ENCODE peak calls at places on chromosomes 5 and 9, in six cellular contexts. One of them, this sample, is unnamed.
A peak's percentile ranks its signal among the peaks of the same experiment; 100 is the strongest.

GRCh38 chr9:15304620-15305019 is 2.4 kb downstream of the TTC39B start:
- DNase-seq in cardiac muscle cell: no peak
- DNase-seq in naive thymus-derived CD4-positive, alpha-beta T cell: no peak
- DNase-seq in lower lobe of right lung: no peak
- DNase-seq in left ventricle myocardium inferior: no peak
- DNase-seq in esophagus squamous epithelium: no peak
- DNase-seq in this sample: no peak

GRCh38 chr5:8660133-8660893 is 791.4 kb downstream of the MTRR start:
- DNase-seq in cardiac muscle cell: no peak
- DNase-seq in naive thymus-derived CD4-positive, alpha-beta T cell: no peak
- DNase-seq in lower lobe of right lung: no peak
- DNase-seq in left ventricle myocardium inferior: no peak
- DNase-seq in esophagus squamous epithelium: no peak
- DNase-seq in this sample: no peak

GRCh38 chr5:140348104-140348503 is 1.7 kb upstream of the HBEGF start:
- DNase-seq in cardiac muscle cell: no peak
- DNase-seq in naive thymus-derived CD4-positive, alpha-beta T cell: no peak
- DNase-seq in lower lobe of right lung: no peak
- DNase-seq in left ventricle myocardium inferior: no peak
- DNase-seq in esophagus squamous epithelium: no peak
- DNase-seq in this sample: no peak

GRCh38 chr9:127884427-127884911 is 7.0 kb upstream of the AK1 start:
- DNase-seq in cardiac muscle cell: peak; percentile 47
- DNase-seq in naive thymus-derived CD4-positive, alpha-beta T cell: no peak
- DNase-seq in lower lobe of right lung: peak; percentile 52
- DNase-seq in left ventricle myocardium inferior: peak; percentile 59
- DNase-seq in esophagus squamous epithelium: no peak
- DNase-seq in this sample: no peak

GRCh38 chr5:82106207-82106606 is 134.4 kb downstream of the ATG10 start:
- DNase-seq in cardiac muscle cell: peak; percentile 7
- DNase-seq in naive thymus-derived CD4-positive, alpha-beta T cell: no peak
- DNase-seq in lower lobe of right lung: no peak
- DNase-seq in left ventricle myocardium inferior: no peak
- DNase-seq in esophagus squamous epithelium: no peak
- DNase-seq in this sample: no peak

GRCh38 chr9:124735121-124735520 is 36.0 kb downstream of the NR6A1 start:
- DNase-seq in cardiac muscle cell: peak; percentile 56
- DNase-seq in naive thymus-derived CD4-positive, alpha-beta T cell: no peak
- DNase-seq in lower lobe of right lung: no peak
- DNase-seq in left ventricle myocardium inferior: no peak
- DNase-seq in esophagus squamous epithelium: no peak
- DNase-seq in this sample: no peak

GRCh38 chr5:127957183-127957582 is 126.4 kb upstream of the SLC12A2 start:
- DNase-seq in cardiac muscle cell: no peak
- DNase-seq in naive thymus-derived CD4-positive, alpha-beta T cell: no peak
- DNase-seq in lower lobe of right lung: no peak
- DNase-seq in left ventricle myocardium inferior: peak; percentile 41
- DNase-seq in esophagus squamous epithelium: no peak
- DNase-seq in this sample: no peak

GRCh38 chr5:34719029-34719428 is 62.9 kb downstream of the RAI14 start:
- DNase-seq in cardiac muscle cell: no peak
- DNase-seq in naive thymus-derived CD4-positive, alpha-beta T cell: no peak
- DNase-seq in lower lobe of right lung: no peak
- DNase-seq in left ventricle myocardium inferior: no peak
- DNase-seq in esophagus squamous epithelium: no peak
- DNase-seq in this sample: no peak

GRCh38 chr9:68627594-68627993 is 77.4 kb upstream of the PIP5K1B start:
- DNase-seq in cardiac muscle cell: no peak
- DNase-seq in naive thymus-derived CD4-positive, alpha-beta T cell: no peak
- DNase-seq in lower lobe of right lung: no peak
- DNase-seq in left ventricle myocardium inferior: no peak
- DNase-seq in esophagus squamous epithelium: no peak
- DNase-seq in this sample: no peak

GRCh38 chr5:17118631-17119030 is 98.8 kb upstream of the BASP1 start:
- DNase-seq in cardiac muscle cell: no peak
- DNase-seq in naive thymus-derived CD4-positive, alpha-beta T cell: no peak
- DNase-seq in lower lobe of right lung: peak; percentile 68
- DNase-seq in left ventricle myocardium inferior: no peak
- DNase-seq in esophagus squamous epithelium: peak; percentile 12
- DNase-seq in this sample: peak; percentile 77

GRCh38 chr5:56608216-56608925 is 207.0 kb upstream of the MAP3K1 start:
- DNase-seq in cardiac muscle cell: no peak
- DNase-seq in naive thymus-derived CD4-positive, alpha-beta T cell: no peak
- DNase-seq in lower lobe of right lung: peak; percentile 47
- DNase-seq in left ventricle myocardium inferior: no peak
- DNase-seq in esophagus squamous epithelium: no peak
- DNase-seq in this sample: peak; percentile 75

GRCh38 chr5:56601641-56602071 is 213.7 kb upstream of the MAP3K1 start:
- DNase-seq in cardiac muscle cell: peak; percentile 43
- DNase-seq in naive thymus-derived CD4-positive, alpha-beta T cell: no peak
- DNase-seq in lower lobe of right lung: no peak
- DNase-seq in left ventricle myocardium inferior: no peak
- DNase-seq in esophagus squamous epithelium: no peak
- DNase-seq in this sample: no peak

GRCh38 chr5:127961006-127961763 is 122.4 kb upstream of the SLC12A2 start:
- DNase-seq in cardiac muscle cell: no peak
- DNase-seq in naive thymus-derived CD4-positive, alpha-beta T cell: no peak
- DNase-seq in lower lobe of right lung: no peak
- DNase-seq in left ventricle myocardium inferior: no peak
- DNase-seq in esophagus squamous epithelium: no peak
- DNase-seq in this sample: no peak

GRCh38 chr9:117771162-117771561 is 67.0 kb downstream of the TLR4 start:
- DNase-seq in cardiac muscle cell: no peak
- DNase-seq in naive thymus-derived CD4-positive, alpha-beta T cell: no peak
- DNase-seq in lower lobe of right lung: no peak
- DNase-seq in left ventricle myocardium inferior: no peak
- DNase-seq in esophagus squamous epithelium: no peak
- DNase-seq in this sample: no peak

GRCh38 chr5:141686648-141687416 is 4.8 kb upstream of the ARAP3 start:
- DNase-seq in cardiac muscle cell: no peak
- DNase-seq in naive thymus-derived CD4-positive, alpha-beta T cell: no peak
- DNase-seq in lower lobe of right lung: no peak
- DNase-seq in left ventricle myocardium inferior: no peak
- DNase-seq in esophagus squamous epithelium: no peak
- DNase-seq in this sample: no peak

GRCh38 chr5:5105531-5105930 is 34.6 kb upstream of the ADAMTS16 start:
- DNase-seq in cardiac muscle cell: no peak
- DNase-seq in naive thymus-derived CD4-positive, alpha-beta T cell: no peak
- DNase-seq in lower lobe of right lung: no peak
- DNase-seq in left ventricle myocardium inferior: no peak
- DNase-seq in esophagus squamous epithelium: no peak
- DNase-seq in this sample: no peak

GRCh38 chr9:116635908-116636307 is 51.2 kb upstream of the TRIM32 start:
- DNase-seq in cardiac muscle cell: no peak
- DNase-seq in naive thymus-derived CD4-positive, alpha-beta T cell: no peak
- DNase-seq in lower lobe of right lung: no peak
- DNase-seq in left ventricle myocardium inferior: no peak
- DNase-seq in esophagus squamous epithelium: no peak
- DNase-seq in this sample: no peak

GRCh38 chr9:92608221-92609141 is 61.5 kb downstream of the IPPK start:
- DNase-seq in cardiac muscle cell: no peak
- DNase-seq in naive thymus-derived CD4-positive, alpha-beta T cell: no peak
- DNase-seq in lower lobe of right lung: no peak
- DNase-seq in left ventricle myocardium inferior: peak; percentile 78
- DNase-seq in esophagus squamous epithelium: no peak
- DNase-seq in this sample: no peak

GRCh38 chr9:107989544-107989943 is 500.0 kb upstream of the KLF4 start:
- DNase-seq in cardiac muscle cell: no peak
- DNase-seq in naive thymus-derived CD4-positive, alpha-beta T cell: no peak
- DNase-seq in lower lobe of right lung: no peak
- DNase-seq in left ventricle myocardium inferior: no peak
- DNase-seq in esophagus squamous epithelium: no peak
- DNase-seq in this sample: no peak

GRCh38 chr5:159208508-159209437 is 580 bp downstream of the RNF145 start:
- DNase-seq in cardiac muscle cell: peak; percentile 52
- DNase-seq in naive thymus-derived CD4-positive, alpha-beta T cell: no peak
- DNase-seq in lower lobe of right lung: peak; percentile 65
- DNase-seq in left ventricle myocardium inferior: peak; percentile 54
- DNase-seq in esophagus squamous epithelium: no peak
- DNase-seq in this sample: peak; percentile 82

GRCh38 chr9:86202338-86202882 is 57.0 kb downstream of the C9orf153 start:
- DNase-seq in cardiac muscle cell: peak; percentile 56
- DNase-seq in naive thymus-derived CD4-positive, alpha-beta T cell: peak; percentile 18
- DNase-seq in lower lobe of right lung: no peak
- DNase-seq in left ventricle myocardium inferior: no peak
- DNase-seq in esophagus squamous epithelium: no peak
- DNase-seq in this sample: no peak

GRCh38 chr5:176529116-176529823 is 7.9 kb downstream of the RNF44 start:
- DNase-seq in cardiac muscle cell: no peak
- DNase-seq in naive thymus-derived CD4-positive, alpha-beta T cell: no peak
- DNase-seq in lower lobe of right lung: peak; percentile 40
- DNase-seq in left ventricle myocardium inferior: no peak
- DNase-seq in esophagus squamous epithelium: no peak
- DNase-seq in this sample: no peak

GRCh38 chr5:154923441-154924430 is 14.3 kb downstream of the GEMIN5 start:
- DNase-seq in cardiac muscle cell: no peak
- DNase-seq in naive thymus-derived CD4-positive, alpha-beta T cell: no peak
- DNase-seq in lower lobe of right lung: no peak
- DNase-seq in left ventricle myocardium inferior: no peak
- DNase-seq in esophagus squamous epithelium: no peak
- DNase-seq in this sample: no peak

GRCh38 chr5:40406426-40407211 is 273.1 kb upstream of the PTGER4 start:
- DNase-seq in cardiac muscle cell: no peak
- DNase-seq in naive thymus-derived CD4-positive, alpha-beta T cell: peak; percentile 33
- DNase-seq in lower lobe of right lung: peak; percentile 49
- DNase-seq in left ventricle myocardium inferior: no peak
- DNase-seq in esophagus squamous epithelium: no peak
- DNase-seq in this sample: no peak

GRCh38 chr5:40413747-40414146 is 266.0 kb upstream of the PTGER4 start:
- DNase-seq in cardiac muscle cell: no peak
- DNase-seq in naive thymus-derived CD4-positive, alpha-beta T cell: no peak
- DNase-seq in lower lobe of right lung: no peak
- DNase-seq in left ventricle myocardium inferior: no peak
- DNase-seq in esophagus squamous epithelium: no peak
- DNase-seq in this sample: no peak

GRCh38 chr5:40410939-40411635 is 268.6 kb upstream of the PTGER4 start:
- DNase-seq in cardiac muscle cell: no peak
- DNase-seq in naive thymus-derived CD4-positive, alpha-beta T cell: no peak
- DNase-seq in lower lobe of right lung: no peak
- DNase-seq in left ventricle myocardium inferior: no peak
- DNase-seq in esophagus squamous epithelium: no peak
- DNase-seq in this sample: no peak

GRCh38 chr5:40409600-40409999 is 270.1 kb upstream of the PTGER4 start:
- DNase-seq in cardiac muscle cell: no peak
- DNase-seq in naive thymus-derived CD4-positive, alpha-beta T cell: peak; percentile 55
- DNase-seq in lower lobe of right lung: peak; percentile 61
- DNase-seq in left ventricle myocardium inferior: no peak
- DNase-seq in esophagus squamous epithelium: no peak
- DNase-seq in this sample: peak; percentile 53

GRCh38 chr5:40410231-40410861 is 269.4 kb upstream of the PTGER4 start:
- DNase-seq in cardiac muscle cell: no peak
- DNase-seq in naive thymus-derived CD4-positive, alpha-beta T cell: peak; percentile 74
- DNase-seq in lower lobe of right lung: no peak
- DNase-seq in left ventricle myocardium inferior: no peak
- DNase-seq in esophagus squamous epithelium: no peak
- DNase-seq in this sample: no peak
- H3K4me1 ChIP-seq in cardiac muscle cell: no peaks in the 10 kb centered on the region
- H3K4me1 ChIP-seq in naive thymus-derived CD4-positive, alpha-beta T cell: peaks cover 54% of the 10 kb centered on the region
- H3K4me1 ChIP-seq in lower lobe of right lung: peaks cover 53% of the 10 kb centered on the region
- H3K4me1 ChIP-seq in left ventricle myocardium inferior: peaks cover 42% of the 10 kb centered on the region
- H3K4me1 ChIP-seq in esophagus squamous epithelium: peaks cover 30% of the 10 kb centered on the region
- H3K4me1 ChIP-seq in this sample: peaks cover 81% of the 10 kb centered on the region

GRCh38 chr9:137089232-137089947 is 2.6 kb downstream of the MAN1B1 start:
- DNase-seq in cardiac muscle cell: no peak
- DNase-seq in naive thymus-derived CD4-positive, alpha-beta T cell: no peak
- DNase-seq in lower lobe of right lung: no peak
- DNase-seq in left ventricle myocardium inferior: no peak
- DNase-seq in esophagus squamous epithelium: no peak
- DNase-seq in this sample: no peak

GRCh38 chr9:137087409-137087925 is 682 bp downstream of the MAN1B1 start:
- DNase-seq in cardiac muscle cell: no peak
- DNase-seq in naive thymus-derived CD4-positive, alpha-beta T cell: no peak
- DNase-seq in lower lobe of right lung: no peak
- DNase-seq in left ventricle myocardium inferior: no peak
- DNase-seq in esophagus squamous epithelium: no peak
- DNase-seq in this sample: no peak

GRCh38 chr9:137085918-137086530 is 761 bp upstream of the MAN1B1 start:
- DNase-seq in cardiac muscle cell: peak; percentile 36
- DNase-seq in naive thymus-derived CD4-positive, alpha-beta T cell: no peak
- DNase-seq in lower lobe of right lung: peak; percentile 71
- DNase-seq in left ventricle myocardium inferior: peak; percentile 63
- DNase-seq in esophagus squamous epithelium: no peak
- DNase-seq in this sample: no peak

GRCh38 chr9:137086531-137087408 is at the start of gene MAN1B1:
- DNase-seq in cardiac muscle cell: peak; percentile 99
- DNase-seq in naive thymus-derived CD4-positive, alpha-beta T cell: peak; percentile 97
- DNase-seq in lower lobe of right lung: peak; percentile 100
- DNase-seq in left ventricle myocardium inferior: peak; percentile 99
- DNase-seq in esophagus squamous epithelium: peak; percentile 94
- DNase-seq in this sample: peak; percentile 100

GRCh38 chr9:137088121-137088520 is 1.3 kb downstream of the MAN1B1 start:
- DNase-seq in cardiac muscle cell: no peak
- DNase-seq in naive thymus-derived CD4-positive, alpha-beta T cell: no peak
- DNase-seq in lower lobe of right lung: no peak
- DNase-seq in left ventricle myocardium inferior: no peak
- DNase-seq in esophagus squamous epithelium: no peak
- DNase-seq in this sample: no peak
- H3K4me3 ChIP-seq in cardiac muscle cell: no peak overlapping the region
- H3K4me3 ChIP-seq in naive thymus-derived CD4-positive, alpha-beta T cell: no peak overlapping the region
- H3K4me3 ChIP-seq in lower lobe of right lung: no peak overlapping the region
- H3K4me3 ChIP-seq in left ventricle myocardium inferior: peak overlapping the region; percentile 89
- H3K4me3 ChIP-seq in esophagus squamous epithelium: no peak overlapping the region
- H3K4me3 ChIP-seq in this sample: no peak overlapping the region

DNA sequence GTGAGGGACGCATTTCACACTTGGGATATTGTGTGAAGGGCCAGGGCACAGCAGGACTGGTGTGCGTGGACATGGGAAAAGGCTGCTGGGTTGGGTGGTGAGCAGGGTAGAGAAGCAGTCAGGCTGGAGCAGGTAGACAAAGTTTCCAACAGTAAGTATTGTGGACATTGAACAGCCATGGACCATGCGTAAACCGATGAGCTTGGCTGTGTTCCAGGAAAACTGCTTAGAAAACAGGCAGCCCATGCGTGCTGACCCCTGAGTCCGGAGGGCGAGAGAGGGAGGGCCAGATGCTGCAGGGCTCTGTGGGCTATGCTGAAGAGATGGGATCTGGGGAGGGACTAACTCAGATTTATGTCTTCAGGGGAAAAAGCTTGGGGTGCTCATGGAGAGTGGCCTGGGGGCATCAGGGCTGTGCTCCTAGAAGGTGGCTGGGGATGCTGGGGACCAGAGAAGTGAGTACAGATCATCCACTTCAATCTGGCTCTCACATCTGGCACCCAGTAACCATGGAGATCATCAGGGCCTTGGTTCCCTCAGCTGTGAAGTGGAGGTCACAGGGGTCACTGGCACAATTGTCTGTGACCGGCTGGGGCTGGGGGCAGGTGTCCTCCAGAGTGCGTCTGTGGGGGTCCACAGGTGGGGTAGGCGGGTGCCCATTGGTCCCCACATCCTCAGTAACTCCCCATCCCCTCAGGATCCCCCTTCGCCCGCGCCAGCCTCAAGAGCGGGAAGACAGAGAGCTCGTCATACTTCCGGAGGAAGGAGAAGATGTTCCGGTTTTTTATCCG is 93.3 kb downstream of the CACNA1B start:
- DNase-seq in cardiac muscle cell: no peak
- DNase-seq in naive thymus-derived CD4-positive, alpha-beta T cell: no peak
- DNase-seq in lower lobe of right lung: peak; percentile 21
- DNase-seq in left ventricle myocardium inferior: no peak
- DNase-seq in esophagus squamous epithelium: no peak
- DNase-seq in this sample: no peak
- H3K4me1 ChIP-seq in cardiac muscle cell: no peaks in the 10 kb centered on the region
- H3K4me1 ChIP-seq in naive thymus-derived CD4-positive, alpha-beta T cell: no peaks in the 10 kb centered on the region
- H3K4me1 ChIP-seq in lower lobe of right lung: no peaks in the 10 kb centered on the region
- H3K4me1 ChIP-seq in left ventricle myocardium inferior: no peaks in the 10 kb centered on the region
- H3K4me1 ChIP-seq in esophagus squamous epithelium: no peaks in the 10 kb centered on the region
- H3K4me1 ChIP-seq in this sample: no peaks in the 10 kb centered on the region

GRCh38 chr5:137828192-137828591 is 39.5 kb upstream of the MYOT start:
- DNase-seq in cardiac muscle cell: no peak
- DNase-seq in naive thymus-derived CD4-positive, alpha-beta T cell: no peak
- DNase-seq in lower lobe of right lung: no peak
- DNase-seq in left ventricle myocardium inferior: no peak
- DNase-seq in esophagus squamous epithelium: no peak
- DNase-seq in this sample: no peak
- H3K4me3 ChIP-seq in cardiac muscle cell: no peak overlapping the region
- H3K4me3 ChIP-seq in naive thymus-derived CD4-positive, alpha-beta T cell: no peak overlapping the region
- H3K4me3 ChIP-seq in lower lobe of right lung: no peak overlapping the region
- H3K4me3 ChIP-seq in left ventricle myocardium inferior: peak overlapping the region; percentile 5
- H3K4me3 ChIP-seq in esophagus squamous epithelium: no peak overlapping the region
- H3K4me3 ChIP-seq in this sample: no peak overlapping the region

This sample was measured in left lung.